ENCODE peak calls at places on chromosomes 6 and 20, in four cellular contexts. One of them, this sample, is unnamed.

GRCh38 chr6:157925771-157926170 is 55.9 kb upstream of the SYNJ2 start:
- DNase-seq in WTC11: no peak
- DNase-seq in epithelial cell of esophagus: no peak
- DNase-seq in body of pancreas: no peak
- DNase-seq in this sample: no peak

GRCh38 chr20:22312744-22313346 is 271.5 kb downstream of the FOXA2 start:
- DNase-seq in WTC11: peak
- DNase-seq in epithelial cell of esophagus: peak
- DNase-seq in body of pancreas: peak
- DNase-seq in this sample: peak

GRCh38 chr6:142088858-142089216 is 43.9 kb upstream of the GJE1 start:
- DNase-seq in WTC11: peak
- DNase-seq in epithelial cell of esophagus: peak
- DNase-seq in body of pancreas: no peak
- DNase-seq in this sample: peak

GRCh38 chr6:31113861-31114539 is 600 bp upstream of the PSORS1C1 start:
- DNase-seq in WTC11: no peak
- DNase-seq in epithelial cell of esophagus: no peak
- DNase-seq in body of pancreas: no peak
- DNase-seq in this sample: no peak

GRCh38 chr6:40968620-40969145 is 70.3 kb downstream of the UNC5CL start:
- DNase-seq in WTC11: no peak
- DNase-seq in epithelial cell of esophagus: no peak
- DNase-seq in body of pancreas: no peak
- DNase-seq in this sample: no peak

GRCh38 chr20:50842821-50843220 is 48.0 kb downstream of the BCAS4 start:
- DNase-seq in WTC11: no peak
- DNase-seq in epithelial cell of esophagus: no peak
- DNase-seq in body of pancreas: no peak
- DNase-seq in this sample: no peak

GRCh38 chr20:49908258-49908565 is 7.1 kb downstream of the SPATA2 start:
- DNase-seq in WTC11: no peak
- DNase-seq in epithelial cell of esophagus: no peak
- DNase-seq in body of pancreas: no peak
- DNase-seq in this sample: no peak

GRCh38 chr6:97427648-97428047 is 144.6 kb upstream of the MMS22L start:
- DNase-seq in WTC11: no peak
- DNase-seq in epithelial cell of esophagus: no peak
- DNase-seq in body of pancreas: no peak
- DNase-seq in this sample: no peak

GRCh38 chr6:166955121-166955864 is 1.1 kb downstream of the RNASET2 start:
- DNase-seq in WTC11: no peak
- DNase-seq in epithelial cell of esophagus: no peak
- DNase-seq in body of pancreas: peak
- DNase-seq in this sample: peak

GRCh38 chr6:41644297-41644879 is 6.1 kb downstream of the MDFI start:
- DNase-seq in WTC11: no peak
- DNase-seq in epithelial cell of esophagus: peak
- DNase-seq in body of pancreas: no peak
- DNase-seq in this sample: no peak

GRCh38 chr6:45377041-45377554 is 636 bp downstream of the SUPT3H start:
- DNase-seq in WTC11: no peak
- DNase-seq in epithelial cell of esophagus: peak
- DNase-seq in body of pancreas: no peak
- DNase-seq in this sample: no peak
- TF ChIP-seq CTCF in WTC11: no peak
- TF ChIP-seq CTCF in epithelial cell of esophagus: peak
- TF ChIP-seq CTCF in body of pancreas: no peak
- TF ChIP-seq CTCF in this sample: no peak

DNA sequence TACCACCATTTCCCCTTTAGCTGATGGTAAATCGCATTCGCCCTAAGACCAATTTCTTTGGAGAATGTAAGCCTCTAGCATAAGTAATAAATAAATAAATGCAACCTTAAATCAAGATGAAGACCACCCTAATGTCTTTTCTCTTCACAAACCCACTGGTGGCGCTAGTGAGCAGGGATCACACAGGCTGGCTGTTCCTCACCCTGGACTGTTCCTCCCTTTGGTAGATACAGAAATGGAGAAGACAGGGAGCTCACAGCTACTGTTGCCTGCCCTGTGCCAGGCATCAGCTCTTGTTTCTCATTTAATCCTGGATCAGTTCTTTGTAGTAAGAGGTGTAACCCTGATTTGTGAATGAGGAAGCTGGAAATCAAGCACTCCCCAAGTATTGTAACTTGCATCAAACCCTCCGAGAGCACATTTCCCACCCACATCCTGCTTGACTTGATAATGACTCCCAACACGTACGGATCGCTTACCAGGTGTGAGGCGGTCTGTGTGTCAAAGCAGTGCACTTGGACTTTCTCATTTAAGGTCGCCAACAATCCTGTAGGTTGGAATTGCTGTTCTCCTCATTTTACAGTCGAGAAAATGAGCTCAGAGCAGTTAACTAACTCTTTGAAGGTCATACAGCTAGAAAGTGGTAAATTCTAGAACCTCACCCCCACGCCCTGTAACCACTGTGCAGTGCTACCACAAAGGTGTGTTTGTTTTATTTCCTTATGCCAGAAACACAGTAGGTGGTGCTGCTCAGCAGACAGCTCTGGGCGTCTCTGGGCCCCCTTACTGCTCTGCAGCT is 236.2 kb downstream of the TSHZ2 start:
- DNase-seq in WTC11: peak
- DNase-seq in epithelial cell of esophagus: no peak
- DNase-seq in body of pancreas: no peak
- DNase-seq in this sample: peak
- TF ChIP-seq CTCF in WTC11: peak
- TF ChIP-seq CTCF in epithelial cell of esophagus: no peak
- TF ChIP-seq CTCF in body of pancreas: no peak
- TF ChIP-seq CTCF in this sample: peak

DNA sequence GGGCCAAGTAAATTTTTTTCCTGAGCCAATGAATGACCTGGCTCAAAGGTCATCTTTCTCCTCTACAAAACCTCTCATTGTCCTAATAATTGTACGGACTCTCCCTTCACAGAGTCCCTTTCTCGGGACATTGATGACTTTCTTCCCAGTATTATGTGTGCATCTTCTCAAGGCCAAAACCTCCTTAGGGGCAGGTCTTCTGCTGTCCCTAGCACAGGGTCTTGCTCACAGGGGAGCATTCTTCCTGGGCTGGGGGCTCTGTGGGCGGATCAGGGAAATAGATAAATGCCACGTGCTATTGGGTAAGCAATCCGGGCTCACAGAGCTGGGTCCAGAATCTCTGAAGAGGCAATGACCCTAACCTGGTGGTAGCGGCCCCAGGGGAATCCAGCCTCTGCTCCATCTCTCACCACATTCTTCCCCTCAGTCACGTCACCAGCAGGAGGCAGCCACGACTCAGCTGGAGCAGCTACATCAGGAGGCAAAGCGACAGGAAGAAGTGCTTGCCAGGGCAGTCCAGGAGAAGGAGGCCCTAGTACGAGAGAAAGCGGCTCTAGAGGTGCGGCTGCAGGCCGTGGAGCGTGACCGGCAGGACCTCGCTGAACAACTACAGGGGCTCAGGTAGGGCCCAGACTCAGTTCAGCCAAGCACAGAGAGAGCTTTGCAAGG is 23.5 kb downstream of the CEP250 start:
- DNase-seq in WTC11: peak
- DNase-seq in epithelial cell of esophagus: no peak
- DNase-seq in body of pancreas: no peak
- DNase-seq in this sample: peak
- TF ChIP-seq CTCF in WTC11: no peak
- TF ChIP-seq CTCF in epithelial cell of esophagus: no peak
- TF ChIP-seq CTCF in body of pancreas: no peak
- TF ChIP-seq CTCF in this sample: no peak

GRCh38 chr6:26319405-26320128 is 45.4 kb upstream of the BTN3A2 start:
- DNase-seq in WTC11: peak
- DNase-seq in epithelial cell of esophagus: no peak
- DNase-seq in body of pancreas: no peak
- DNase-seq in this sample: no peak
- TF ChIP-seq CTCF in WTC11: no peak
- TF ChIP-seq CTCF in epithelial cell of esophagus: no peak
- TF ChIP-seq CTCF in body of pancreas: no peak
- TF ChIP-seq CTCF in this sample: no peak

GRCh38 chr6:137878070-137878809 is 11.2 kb downstream of the TNFAIP3 start:
- DNase-seq in WTC11: no peak
- DNase-seq in epithelial cell of esophagus: no peak
- DNase-seq in body of pancreas: no peak
- DNase-seq in this sample: no peak

GRCh38 chr6:137879301-137879700 is 12.2 kb downstream of the TNFAIP3 start:
- DNase-seq in WTC11: no peak
- DNase-seq in epithelial cell of esophagus: no peak
- DNase-seq in body of pancreas: no peak
- DNase-seq in this sample: no peak

GRCh38 chr6:137879885-137880430 is 12.9 kb downstream of the TNFAIP3 start:
- DNase-seq in WTC11: peak
- DNase-seq in epithelial cell of esophagus: no peak
- DNase-seq in body of pancreas: no peak
- DNase-seq in this sample: no peak

GRCh38 chr6:137877113-137877512 is 10.1 kb downstream of the TNFAIP3 start:
- DNase-seq in WTC11: no peak
- DNase-seq in epithelial cell of esophagus: no peak
- DNase-seq in body of pancreas: no peak
- DNase-seq in this sample: no peak

DNA sequence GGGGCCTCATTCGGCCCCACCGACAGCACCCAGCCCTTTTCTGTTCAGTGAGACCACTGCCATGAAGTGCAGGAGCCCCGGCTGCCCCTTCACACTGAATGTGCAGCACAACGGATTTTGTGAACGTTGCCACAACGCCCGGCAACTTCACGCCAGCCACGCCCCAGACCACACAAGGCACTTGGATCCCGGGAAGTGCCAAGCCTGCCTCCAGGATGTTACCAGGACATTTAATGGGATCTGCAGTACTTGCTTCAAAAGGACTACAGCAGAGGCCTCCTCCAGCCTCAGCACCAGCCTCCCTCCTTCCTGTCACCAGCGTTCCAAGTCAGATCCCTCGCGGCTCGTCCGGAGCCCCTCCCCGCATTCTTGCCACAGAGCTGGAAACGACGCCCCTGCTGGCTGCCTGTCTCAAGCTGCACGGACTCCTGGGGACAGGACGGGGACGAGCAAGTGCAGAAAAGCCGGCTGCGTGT is 11.8 kb downstream of the TNFAIP3 start:
- DNase-seq in WTC11: peak
- DNase-seq in epithelial cell of esophagus: no peak
- DNase-seq in body of pancreas: no peak
- DNase-seq in this sample: peak
- TF ChIP-seq CTCF in WTC11: no peak
- TF ChIP-seq CTCF in epithelial cell of esophagus: peak
- TF ChIP-seq CTCF in body of pancreas: no peak
- TF ChIP-seq CTCF in this sample: no peak

DNA sequence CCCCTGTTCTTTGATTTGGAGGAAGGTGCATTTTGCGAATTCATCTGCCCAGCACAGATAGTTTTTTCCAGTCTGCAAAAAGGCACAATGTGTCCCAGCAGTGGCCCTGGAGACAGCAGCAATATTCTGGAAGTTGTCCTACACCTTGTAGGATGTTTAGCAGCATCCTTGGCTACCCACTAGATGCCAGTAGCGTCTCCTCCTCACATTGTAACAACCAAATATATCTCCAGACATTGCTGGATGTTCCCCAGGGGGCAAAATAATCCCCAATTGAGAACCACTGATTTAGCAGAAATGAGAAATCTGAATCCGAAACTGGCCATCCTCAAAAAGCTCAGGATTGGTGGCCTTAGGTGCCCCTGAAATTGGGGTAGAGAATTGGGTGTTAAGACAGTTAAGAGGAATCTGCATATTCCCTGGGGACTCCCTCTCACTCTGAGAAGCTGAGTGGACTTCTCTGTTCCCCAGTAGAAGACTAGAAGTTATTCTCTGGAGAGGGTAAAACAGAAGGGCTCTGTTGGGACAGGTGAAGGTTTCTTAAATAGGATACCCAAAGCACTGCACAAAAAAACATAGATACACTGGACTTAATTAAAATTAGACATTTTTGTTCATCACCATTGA is 12.1 kb downstream of the SUN5 start:
- DNase-seq in WTC11: no peak
- DNase-seq in epithelial cell of esophagus: no peak
- DNase-seq in body of pancreas: no peak
- DNase-seq in this sample: no peak
- TF ChIP-seq CTCF in WTC11: no peak
- TF ChIP-seq CTCF in epithelial cell of esophagus: no peak
- TF ChIP-seq CTCF in body of pancreas: no peak
- TF ChIP-seq CTCF in this sample: no peak

GRCh38 chr6:39902786-39903465 is 31.3 kb downstream of the MOCS1 start:
- DNase-seq in WTC11: no peak
- DNase-seq in epithelial cell of esophagus: no peak
- DNase-seq in body of pancreas: no peak
- DNase-seq in this sample: no peak
- TF ChIP-seq CTCF in WTC11: no peak
- TF ChIP-seq CTCF in epithelial cell of esophagus: no peak
- TF ChIP-seq CTCF in body of pancreas: no peak
- TF ChIP-seq CTCF in this sample: no peak